ENCODE peak calls at places on chromosomes 13 and 19, in five cellular contexts. B is neural progenitor cell, Q is activated T-cell treated with anti-CD3 and anti-CD28 coated beads for 4 hours, E is BJ, I is Right ventricle myocardium superior. S is an unnamed sample.
A peak's percentile ranks its signal among the peaks of the same experiment; 100 is the strongest.

GRCh38 chr19:45761714-45762113 is 7.3 kb downstream of the SIX5 start:
- DNase-seq in B (no peak), Q (no peak), E (no peak), I (no peak), S (no peak)

GRCh38 chr13:25372275-25373081 is 704 bp downstream of the ATP8A2 start:
- DNase-seq in B (peak; percentile 66), Q (no peak), E (no peak), I (no peak), S (no peak)

GRCh38 chr13:73704587-73704986 is 429.6 kb downstream of the KLF12 start:
- DNase-seq in B (peak; percentile 2), Q (no peak), E (no peak), I (no peak), S (no peak)

GRCh38 chr19:39310558-39311311 is 9.9 kb downstream of the LRFN1 start:
- DNase-seq in B (peak; percentile 75), Q (no peak), E (no peak), I (no peak), S (no peak)

GRCh38 chr13:108083056-108083455 is 132.3 kb downstream of the LIG4 start:
- DNase-seq in B (no peak), Q (no peak), E (no peak), I (no peak), S (no peak)

GRCh38 chr13:28719656-28720055 is 886 bp upstream of the SLC46A3 start:
- DNase-seq in B (no peak), Q (no peak), E (peak; percentile 77), I (no peak), S (no peak)

GRCh38 chr19:54415208-54415900 is at the start of gene TTYH1:
- DNase-seq in B (peak; percentile 78), Q (peak; percentile 14), E (no peak), I (no peak), S (peak; percentile 62)

GRCh38 chr13:72686766-72687165 is 40.7 kb downstream of the MZT1 start:
- DNase-seq in B (no peak), Q (no peak), E (no peak), I (no peak), S (no peak)

GRCh38 chr13:108777421-108778420 is 148.3 kb downstream of the MYO16 start:
- DNase-seq in B (peak; percentile 13), Q (no peak), E (no peak), I (no peak), S (no peak)

GRCh38 chr19:13042443-13043130 is 47.3 kb downstream of the NFIX start:
- DNase-seq in B (no peak), Q (no peak), E (no peak), I (no peak), S (no peak)

GRCh38 chr13:99916366-99917103 is 55.0 kb downstream of the ZIC5 start:
- DNase-seq in B (peak; percentile 49), Q (no peak), E (no peak), I (no peak), S (no peak)

GRCh38 chr13:108877300-108877699 is 247.9 kb downstream of the MYO16 start:
- DNase-seq in B (no peak), Q (no peak), E (no peak), I (no peak), S (no peak)

GRCh38 chr19:10835089-10835753 is 791 bp downstream of the TMED1 start:
- DNase-seq in B (no peak), Q (no peak), E (no peak), I (peak; percentile 54), S (no peak)

GRCh38 chr19:18282021-18282787 is 782 bp upstream of the JUND start:
- DNase-seq in B (peak; percentile 21), Q (no peak), E (no peak), I (peak; percentile 72), S (peak; percentile 91)

GRCh38 chr13:75365724-75366173 is 116.2 kb downstream of the TBC1D4 start:
- DNase-seq in B (no peak), Q (no peak), E (peak; percentile 50), I (no peak), S (no peak)

S was measured in kidney.